ENCODE peak calls at places on chromosomes 6 and 20, in ten cellular contexts. Z, V, B, E, I, D, M, F, K and Q are unnamed samples.

GRCh38 chr6:148550569-148550968 is 196.3 kb upstream of the UST start:
- DNase-seq in F (no peak), D (no peak), V (peak; percentile 14), E (peak; percentile 66), M (no peak), I (no peak), Z (peak; percentile 85), B (no peak), K (no peak), Q (no peak)

GRCh38 chr20:25016471-25016870 is 23.9 kb upstream of the APMAP start:
- DNase-seq in B (no peak), F (no peak), D (no peak), Z (no peak), M (no peak), V (no peak), I (no peak), E (no peak), K (no peak), Q (no peak)

GRCh38 chr20:13342469-13343242 is 121.6 kb downstream of the ISM1 start:
- DNase-seq in K (no peak), V (no peak), D (no peak), F (no peak), M (no peak), Z (no peak), B (no peak), I (peak; percentile 22), E (no peak), Q (no peak)

GRCh38 chr20:63044605-63045004 is 37.8 kb upstream of the BHLHE23 start:
- DNase-seq in B (no peak), M (no peak), V (no peak), F (no peak), D (no peak), E (no peak), K (no peak), I (no peak), Z (no peak), Q (no peak)

GRCh38 chr6:97947841-97948240 is 664.8 kb upstream of the MMS22L start:
- DNase-seq in I (no peak), F (no peak), Z (peak; percentile 48), V (no peak), M (peak; percentile 74), D (no peak), K (no peak), E (peak; percentile 95), B (no peak), Q (no peak)

GRCh38 chr6:108175592-108176279 is 9.9 kb downstream of the NR2E1 start:
- DNase-seq in Z (no peak), M (no peak), V (peak; percentile 77), E (no peak), F (no peak), B (peak; percentile 48), I (no peak), D (no peak), K (no peak), Q (no peak)

GRCh38 chr6:23349521-23350147 is 776.4 kb upstream of the NRSN1 start:
- DNase-seq in F (no peak), B (no peak), V (no peak), D (no peak), M (peak; percentile 28), Z (peak; percentile 81), E (peak; percentile 84), K (no peak), I (peak; percentile 13), Q (no peak)

GRCh38 chr6:37877373-37878149 is 58.0 kb downstream of the ZFAND3 start:
- DNase-seq in V (no peak), K (no peak), I (no peak), F (no peak), Z (peak; percentile 46), B (no peak), M (no peak), E (no peak), D (no peak), Q (no peak)

GRCh38 chr20:3172126-3172932 is 1.0 kb downstream of the LZTS3 start:
- DNase-seq in K (no peak), I (no peak), Z (no peak), B (no peak), D (no peak), F (peak; percentile 7), E (no peak), V (no peak), M (no peak), Q (no peak)

GRCh38 chr6:121838842-121839241 is 403.4 kb downstream of the GJA1 start:
- DNase-seq in F (no peak), V (no peak), M (no peak), B (no peak), D (no peak), E (peak; percentile 90), K (no peak), I (no peak), Z (peak; percentile 91), Q (no peak)

GRCh38 chr6:181049-181654 is 111.1 kb upstream of the DUSP22 start:
- DNase-seq in I (no peak), F (peak; percentile 65), B (no peak), K (no peak), M (no peak), V (no peak), D (no peak), Z (no peak), E (no peak), Q (no peak)

GRCh38 chr20:47008842-47009518 is 114.3 kb downstream of the EYA2 start:
- DNase-seq in E (no peak), F (no peak), M (peak; percentile 58), B (no peak), I (no peak), K (no peak), D (no peak), Z (no peak), V (no peak), Q (no peak)

GRCh38 chr20:47009784-47010183 is 115.1 kb downstream of the EYA2 start:
- DNase-seq in I (no peak), D (no peak), Z (no peak), M (no peak), V (no peak), K (no peak), F (no peak), E (no peak), B (no peak), Q (no peak)

GRCh38 chr20:47011984-47012383 is 117.3 kb downstream of the EYA2 start:
- DNase-seq in B (no peak), E (no peak), Z (no peak), F (no peak), K (no peak), M (no peak), I (no peak), D (no peak), V (no peak), Q (no peak)

GRCh38 chr20:47016068-47016664 is 121.5 kb downstream of the EYA2 start:
- DNase-seq in B (peak; percentile 59), E (no peak), Z (peak; percentile 6), F (no peak), V (no peak), M (no peak), K (no peak), D (no peak), I (no peak), Q (no peak)

GRCh38 chr20:47013606-47014005 is 119.0 kb downstream of the EYA2 start:
- DNase-seq in B (no peak), E (no peak), K (no peak), I (no peak), D (no peak), F (no peak), M (no peak), Z (no peak), V (no peak), Q (no peak)
- TF ChIP-seq CTCF in B (no peak), E (no peak), K (no peak), I (no peak), D (no peak), F (no peak), M (no peak), Z (peak; percentile 9), V (no peak), Q (no peak)

GRCh38 chr6:162123797-162124196 is 603.8 kb downstream of the PRKN start:
- DNase-seq in E (no peak), D (no peak), V (peak; percentile 77), Z (peak; percentile 69), M (peak; percentile 9), B (no peak), K (no peak), F (no peak), I (no peak), Q (no peak)
- TF ChIP-seq CTCF in E (peak; percentile 33), D (peak; percentile 9), V (peak; percentile 68), Z (peak; percentile 76), M (peak; percentile 7), B (peak; percentile 28), K (no peak), F (no peak), I (no peak), Q (no peak)

GRCh38 chr20:40471261-40471629 is 217.8 kb downstream of the MAFB start:
- DNase-seq in I (no peak), V (peak; percentile 75), Z (peak; percentile 5), E (no peak), F (no peak), D (no peak), M (peak; percentile 18), K (no peak), B (peak; percentile 25), Q (no peak)
- TF ChIP-seq CTCF in I (no peak), V (peak; percentile 61), Z (peak; percentile 13), E (no peak), F (no peak), D (no peak), M (no peak), K (no peak), B (peak; percentile 45), Q (no peak)

GRCh38 chr6:36874443-36875249 is at the start of gene PPIL1:
- DNase-seq in K (peak; percentile 83), M (peak; percentile 91), D (peak; percentile 57), E (peak; percentile 82), B (peak; percentile 76), F (peak; percentile 89), V (peak; percentile 94), Z (peak; percentile 93), I (peak; percentile 85), Q (peak; percentile 83)

GRCh38 chr6:36874016-36874442 is 574 bp downstream of the PPIL1 start:
- DNase-seq in E (peak; percentile 15), B (no peak), D (no peak), Z (peak; percentile 37), K (no peak), F (no peak), V (no peak), I (no peak), M (no peak), Q (no peak)

GRCh38 chr6:36873115-36873514 is 1.5 kb downstream of the PPIL1 start:
- DNase-seq in I (no peak), M (no peak), E (no peak), V (no peak), Z (no peak), D (no peak), F (no peak), K (no peak), B (no peak), Q (no peak)

GRCh38 chr6:36875250-36875633 is 639 bp upstream of the PPIL1 start:
- DNase-seq in D (no peak), Z (no peak), V (peak; percentile 34), F (no peak), K (no peak), B (no peak), M (no peak), I (no peak), E (no peak), Q (no peak)

DNA sequence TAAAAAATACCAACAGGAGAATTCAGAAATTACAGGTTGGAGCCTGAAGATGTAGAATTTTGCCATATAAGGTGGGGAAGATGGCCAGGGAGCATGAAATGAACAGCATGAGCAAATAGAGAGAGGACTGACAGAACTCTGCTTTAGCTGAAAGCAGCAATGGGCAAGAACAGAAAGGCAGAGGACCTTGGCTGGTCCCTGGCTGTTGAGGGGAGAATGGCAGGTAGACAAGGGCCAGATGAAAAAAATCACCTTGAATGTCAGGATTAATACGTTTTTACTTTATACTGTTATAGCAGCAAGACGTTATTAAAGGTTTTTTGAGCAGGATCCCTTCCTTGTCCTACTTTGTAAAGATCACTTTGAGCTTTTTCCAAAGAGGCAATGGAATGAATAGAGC is 991 bp downstream of the PPIL1 start:
- DNase-seq in E (no peak), D (no peak), I (no peak), F (no peak), B (no peak), Z (peak; percentile 9), K (no peak), M (peak; percentile 26), V (peak; percentile 33), Q (no peak)
- TF ChIP-seq CTCF in E (no peak), D (no peak), I (peak; percentile 37), F (no peak), B (no peak), Z (peak; percentile 42), K (no peak), M (no peak), V (peak; percentile 22), Q (no peak)